ENCODE peak calls at places on chromosome 1, in seven cellular contexts. One of them, this sample, is unnamed.

GRCh38 chr1:22143586-22144033 is 713 bp upstream of the WNT4 start:
- DNase-seq in stimulated activated CD4-positive, alpha-beta T cell treated with anti-CD3 and anti-CD28 coated beads, Interleukin-4, amount 100 ng/mL, for 1 hour: no peak
- DNase-seq in IMR-90: no peak
- DNase-seq in nucleus accumbens: no peak
- DNase-seq in activated CD8-positive, alpha-beta T cell treated with anti-CD3 and anti-CD28 coated beads for 36 hours: no peak
- DNase-seq in fibroblast of villous mesenchyme: peak
- DNase-seq in HL-60: no peak
- DNase-seq in this sample: no peak

GRCh38 chr1:119294728-119295127 is 73.9 kb upstream of the HAO2 start:
- DNase-seq in IMR-90: no peak
- DNase-seq in activated CD8-positive, alpha-beta T cell treated with anti-CD3 and anti-CD28 coated beads for 36 hours: no peak
- DNase-seq in HL-60: no peak
- DNase-seq in fibroblast of villous mesenchyme: no peak
- DNase-seq in stimulated activated CD4-positive, alpha-beta T cell treated with anti-CD3 and anti-CD28 coated beads, Interleukin-4, amount 100 ng/mL, for 1 hour: no peak
- DNase-seq in nucleus accumbens: no peak
- DNase-seq in this sample: no peak

GRCh38 chr1:226697151-226697575 is 41.9 kb downstream of the ITPKB start:
- DNase-seq in IMR-90: peak
- DNase-seq in stimulated activated CD4-positive, alpha-beta T cell treated with anti-CD3 and anti-CD28 coated beads, Interleukin-4, amount 100 ng/mL, for 1 hour: no peak
- DNase-seq in activated CD8-positive, alpha-beta T cell treated with anti-CD3 and anti-CD28 coated beads for 36 hours: peak
- DNase-seq in HL-60: no peak
- DNase-seq in fibroblast of villous mesenchyme: peak
- DNase-seq in nucleus accumbens: no peak
- DNase-seq in this sample: peak

GRCh38 chr1:33347650-33347992 is 26.7 kb upstream of the A3GALT2 start:
- DNase-seq in IMR-90: peak
- DNase-seq in fibroblast of villous mesenchyme: peak
- DNase-seq in nucleus accumbens: no peak
- DNase-seq in stimulated activated CD4-positive, alpha-beta T cell treated with anti-CD3 and anti-CD28 coated beads, Interleukin-4, amount 100 ng/mL, for 1 hour: no peak
- DNase-seq in HL-60: no peak
- DNase-seq in activated CD8-positive, alpha-beta T cell treated with anti-CD3 and anti-CD28 coated beads for 36 hours: peak
- DNase-seq in this sample: no peak

GRCh38 chr1:159854101-159854692 is 8.3 kb downstream of the VSIG8 start:
- DNase-seq in fibroblast of villous mesenchyme: peak
- DNase-seq in IMR-90: no peak
- DNase-seq in nucleus accumbens: peak
- DNase-seq in stimulated activated CD4-positive, alpha-beta T cell treated with anti-CD3 and anti-CD28 coated beads, Interleukin-4, amount 100 ng/mL, for 1 hour: peak
- DNase-seq in activated CD8-positive, alpha-beta T cell treated with anti-CD3 and anti-CD28 coated beads for 36 hours: peak
- DNase-seq in HL-60: no peak
- DNase-seq in this sample: peak

GRCh38 chr1:94281361-94282142 is 44.2 kb upstream of the ARHGAP29 start:
- DNase-seq in stimulated activated CD4-positive, alpha-beta T cell treated with anti-CD3 and anti-CD28 coated beads, Interleukin-4, amount 100 ng/mL, for 1 hour: no peak
- DNase-seq in IMR-90: no peak
- DNase-seq in fibroblast of villous mesenchyme: no peak
- DNase-seq in nucleus accumbens: no peak
- DNase-seq in HL-60: no peak
- DNase-seq in activated CD8-positive, alpha-beta T cell treated with anti-CD3 and anti-CD28 coated beads for 36 hours: no peak
- DNase-seq in this sample: no peak

GRCh38 chr1:6200188-6200809 is 904 bp upstream of the RPL22 start:
- DNase-seq in IMR-90: no peak
- DNase-seq in nucleus accumbens: no peak
- DNase-seq in activated CD8-positive, alpha-beta T cell treated with anti-CD3 and anti-CD28 coated beads for 36 hours: no peak
- DNase-seq in stimulated activated CD4-positive, alpha-beta T cell treated with anti-CD3 and anti-CD28 coated beads, Interleukin-4, amount 100 ng/mL, for 1 hour: no peak
- DNase-seq in HL-60: no peak
- DNase-seq in fibroblast of villous mesenchyme: no peak
- DNase-seq in this sample: no peak

GRCh38 chr1:112557385-112557784 is 48.6 kb downstream of the WNT2B start:
- DNase-seq in nucleus accumbens: no peak
- DNase-seq in fibroblast of villous mesenchyme: peak
- DNase-seq in stimulated activated CD4-positive, alpha-beta T cell treated with anti-CD3 and anti-CD28 coated beads, Interleukin-4, amount 100 ng/mL, for 1 hour: no peak
- DNase-seq in IMR-90: peak
- DNase-seq in HL-60: no peak
- DNase-seq in activated CD8-positive, alpha-beta T cell treated with anti-CD3 and anti-CD28 coated beads for 36 hours: no peak
- DNase-seq in this sample: peak

GRCh38 chr1:25991937-25992688 is 5.8 kb downstream of the PAFAH2 start:
- DNase-seq in stimulated activated CD4-positive, alpha-beta T cell treated with anti-CD3 and anti-CD28 coated beads, Interleukin-4, amount 100 ng/mL, for 1 hour: no peak
- DNase-seq in nucleus accumbens: no peak
- DNase-seq in HL-60: no peak
- DNase-seq in activated CD8-positive, alpha-beta T cell treated with anti-CD3 and anti-CD28 coated beads for 36 hours: no peak
- DNase-seq in IMR-90: peak
- DNase-seq in fibroblast of villous mesenchyme: no peak
- DNase-seq in this sample: no peak

GRCh38 chr1:226066415-226067077 is 4.0 kb downstream of the H3-3A start:
- DNase-seq in nucleus accumbens: no peak
- DNase-seq in IMR-90: peak
- DNase-seq in activated CD8-positive, alpha-beta T cell treated with anti-CD3 and anti-CD28 coated beads for 36 hours: no peak
- DNase-seq in HL-60: no peak
- DNase-seq in fibroblast of villous mesenchyme: peak
- DNase-seq in stimulated activated CD4-positive, alpha-beta T cell treated with anti-CD3 and anti-CD28 coated beads, Interleukin-4, amount 100 ng/mL, for 1 hour: no peak
- DNase-seq in this sample: no peak

GRCh38 chr1:160159846-160160245 is 8.4 kb downstream of the ATP1A4 start:
- DNase-seq in IMR-90: no peak
- DNase-seq in stimulated activated CD4-positive, alpha-beta T cell treated with anti-CD3 and anti-CD28 coated beads, Interleukin-4, amount 100 ng/mL, for 1 hour: no peak
- DNase-seq in fibroblast of villous mesenchyme: no peak
- DNase-seq in nucleus accumbens: no peak
- DNase-seq in activated CD8-positive, alpha-beta T cell treated with anti-CD3 and anti-CD28 coated beads for 36 hours: no peak
- DNase-seq in HL-60: no peak
- DNase-seq in this sample: no peak

GRCh38 chr1:31012210-31012924 is 53.1 kb downstream of the PUM1 start:
- DNase-seq in activated CD8-positive, alpha-beta T cell treated with anti-CD3 and anti-CD28 coated beads for 36 hours: no peak
- DNase-seq in stimulated activated CD4-positive, alpha-beta T cell treated with anti-CD3 and anti-CD28 coated beads, Interleukin-4, amount 100 ng/mL, for 1 hour: no peak
- DNase-seq in IMR-90: no peak
- DNase-seq in HL-60: no peak
- DNase-seq in fibroblast of villous mesenchyme: no peak
- DNase-seq in nucleus accumbens: no peak
- DNase-seq in this sample: no peak

GRCh38 chr1:85617582-85618237 is 37.1 kb downstream of the CCN1 start:
- DNase-seq in stimulated activated CD4-positive, alpha-beta T cell treated with anti-CD3 and anti-CD28 coated beads, Interleukin-4, amount 100 ng/mL, for 1 hour: no peak
- DNase-seq in fibroblast of villous mesenchyme: peak
- DNase-seq in activated CD8-positive, alpha-beta T cell treated with anti-CD3 and anti-CD28 coated beads for 36 hours: no peak
- DNase-seq in nucleus accumbens: no peak
- DNase-seq in IMR-90: peak
- DNase-seq in HL-60: no peak
- DNase-seq in this sample: peak

GRCh38 chr1:200896571-200897187 is 2.0 kb downstream of the INAVA start:
- DNase-seq in IMR-90: no peak
- DNase-seq in activated CD8-positive, alpha-beta T cell treated with anti-CD3 and anti-CD28 coated beads for 36 hours: no peak
- DNase-seq in stimulated activated CD4-positive, alpha-beta T cell treated with anti-CD3 and anti-CD28 coated beads, Interleukin-4, amount 100 ng/mL, for 1 hour: no peak
- DNase-seq in nucleus accumbens: no peak
- DNase-seq in HL-60: peak
- DNase-seq in fibroblast of villous mesenchyme: peak
- DNase-seq in this sample: no peak

GRCh38 chr1:182604128-182604834 is at the start of gene RGS16:
- DNase-seq in activated CD8-positive, alpha-beta T cell treated with anti-CD3 and anti-CD28 coated beads for 36 hours: peak
- DNase-seq in nucleus accumbens: peak
- DNase-seq in stimulated activated CD4-positive, alpha-beta T cell treated with anti-CD3 and anti-CD28 coated beads, Interleukin-4, amount 100 ng/mL, for 1 hour: peak
- DNase-seq in HL-60: peak
- DNase-seq in IMR-90: peak
- DNase-seq in fibroblast of villous mesenchyme: peak
- DNase-seq in this sample: peak

GRCh38 chr1:199512037-199512710 is 515.3 kb upstream of the NR5A2 start:
- DNase-seq in activated CD8-positive, alpha-beta T cell treated with anti-CD3 and anti-CD28 coated beads for 36 hours: no peak
- DNase-seq in nucleus accumbens: no peak
- DNase-seq in stimulated activated CD4-positive, alpha-beta T cell treated with anti-CD3 and anti-CD28 coated beads, Interleukin-4, amount 100 ng/mL, for 1 hour: no peak
- DNase-seq in IMR-90: no peak
- DNase-seq in HL-60: no peak
- DNase-seq in fibroblast of villous mesenchyme: no peak
- DNase-seq in this sample: no peak

GRCh38 chr1:29281531-29281930 is 45.2 kb downstream of the PTPRU start:
- DNase-seq in fibroblast of villous mesenchyme: no peak
- DNase-seq in IMR-90: no peak
- DNase-seq in HL-60: no peak
- DNase-seq in stimulated activated CD4-positive, alpha-beta T cell treated with anti-CD3 and anti-CD28 coated beads, Interleukin-4, amount 100 ng/mL, for 1 hour: no peak
- DNase-seq in activated CD8-positive, alpha-beta T cell treated with anti-CD3 and anti-CD28 coated beads for 36 hours: no peak
- DNase-seq in nucleus accumbens: no peak
- DNase-seq in this sample: no peak

GRCh38 chr1:18256318-18257235 is 149.0 kb downstream of the IGSF21 start:
- DNase-seq in HL-60: no peak
- DNase-seq in fibroblast of villous mesenchyme: peak
- DNase-seq in activated CD8-positive, alpha-beta T cell treated with anti-CD3 and anti-CD28 coated beads for 36 hours: peak
- DNase-seq in stimulated activated CD4-positive, alpha-beta T cell treated with anti-CD3 and anti-CD28 coated beads, Interleukin-4, amount 100 ng/mL, for 1 hour: peak
- DNase-seq in IMR-90: no peak
- DNase-seq in nucleus accumbens: peak
- DNase-seq in this sample: no peak

GRCh38 chr1:8816831-8817412 is 518 bp downstream of the RERE start:
- DNase-seq in IMR-90: no peak
- DNase-seq in HL-60: no peak
- DNase-seq in nucleus accumbens: peak
- DNase-seq in stimulated activated CD4-positive, alpha-beta T cell treated with anti-CD3 and anti-CD28 coated beads, Interleukin-4, amount 100 ng/mL, for 1 hour: peak
- DNase-seq in fibroblast of villous mesenchyme: peak
- DNase-seq in activated CD8-positive, alpha-beta T cell treated with anti-CD3 and anti-CD28 coated beads for 36 hours: peak
- DNase-seq in this sample: peak

GRCh38 chr1:39538531-39539251 is 37.9 kb downstream of the PABPC4 start:
- DNase-seq in stimulated activated CD4-positive, alpha-beta T cell treated with anti-CD3 and anti-CD28 coated beads, Interleukin-4, amount 100 ng/mL, for 1 hour: no peak
- DNase-seq in HL-60: no peak
- DNase-seq in IMR-90: no peak
- DNase-seq in nucleus accumbens: no peak
- DNase-seq in activated CD8-positive, alpha-beta T cell treated with anti-CD3 and anti-CD28 coated beads for 36 hours: no peak
- DNase-seq in fibroblast of villous mesenchyme: no peak
- DNase-seq in this sample: no peak

GRCh38 chr1:2330511-2331199 is 60.7 kb downstream of the MORN1 start:
- DNase-seq in stimulated activated CD4-positive, alpha-beta T cell treated with anti-CD3 and anti-CD28 coated beads, Interleukin-4, amount 100 ng/mL, for 1 hour: no peak
- DNase-seq in fibroblast of villous mesenchyme: peak
- DNase-seq in activated CD8-positive, alpha-beta T cell treated with anti-CD3 and anti-CD28 coated beads for 36 hours: no peak
- DNase-seq in IMR-90: peak
- DNase-seq in HL-60: no peak
- DNase-seq in nucleus accumbens: no peak
- DNase-seq in this sample: no peak

GRCh38 chr1:235929216-235929615 is 62.5 kb upstream of the LYST start:
- DNase-seq in HL-60: no peak
- DNase-seq in fibroblast of villous mesenchyme: no peak
- DNase-seq in IMR-90: no peak
- DNase-seq in nucleus accumbens: no peak
- DNase-seq in activated CD8-positive, alpha-beta T cell treated with anti-CD3 and anti-CD28 coated beads for 36 hours: no peak
- DNase-seq in stimulated activated CD4-positive, alpha-beta T cell treated with anti-CD3 and anti-CD28 coated beads, Interleukin-4, amount 100 ng/mL, for 1 hour: no peak
- DNase-seq in this sample: no peak

GRCh38 chr1:161502641-161503393 is 2.4 kb upstream of the FCGR2A start:
- DNase-seq in nucleus accumbens: no peak
- DNase-seq in HL-60: no peak
- DNase-seq in IMR-90: peak
- DNase-seq in stimulated activated CD4-positive, alpha-beta T cell treated with anti-CD3 and anti-CD28 coated beads, Interleukin-4, amount 100 ng/mL, for 1 hour: no peak
- DNase-seq in activated CD8-positive, alpha-beta T cell treated with anti-CD3 and anti-CD28 coated beads for 36 hours: no peak
- DNase-seq in fibroblast of villous mesenchyme: no peak
- DNase-seq in this sample: peak

GRCh38 chr1:232995189-232995588 is 44.8 kb downstream of the NTPCR start:
- DNase-seq in fibroblast of villous mesenchyme: no peak
- DNase-seq in IMR-90: no peak
- DNase-seq in activated CD8-positive, alpha-beta T cell treated with anti-CD3 and anti-CD28 coated beads for 36 hours: no peak
- DNase-seq in HL-60: no peak
- DNase-seq in nucleus accumbens: no peak
- DNase-seq in stimulated activated CD4-positive, alpha-beta T cell treated with anti-CD3 and anti-CD28 coated beads, Interleukin-4, amount 100 ng/mL, for 1 hour: no peak
- DNase-seq in this sample: no peak

GRCh38 chr1:27666791-27667254 is 5.2 kb downstream of the IFI6 start:
- DNase-seq in stimulated activated CD4-positive, alpha-beta T cell treated with anti-CD3 and anti-CD28 coated beads, Interleukin-4, amount 100 ng/mL, for 1 hour: no peak
- DNase-seq in HL-60: no peak
- DNase-seq in activated CD8-positive, alpha-beta T cell treated with anti-CD3 and anti-CD28 coated beads for 36 hours: no peak
- DNase-seq in IMR-90: no peak
- DNase-seq in fibroblast of villous mesenchyme: no peak
- DNase-seq in nucleus accumbens: no peak
- DNase-seq in this sample: no peak

GRCh38 chr1:229409616-229410369 is 24.1 kb downstream of the ACTA1 start:
- DNase-seq in stimulated activated CD4-positive, alpha-beta T cell treated with anti-CD3 and anti-CD28 coated beads, Interleukin-4, amount 100 ng/mL, for 1 hour: no peak
- DNase-seq in activated CD8-positive, alpha-beta T cell treated with anti-CD3 and anti-CD28 coated beads for 36 hours: no peak
- DNase-seq in fibroblast of villous mesenchyme: no peak
- DNase-seq in HL-60: no peak
- DNase-seq in IMR-90: no peak
- DNase-seq in nucleus accumbens: no peak
- DNase-seq in this sample: no peak

GRCh38 chr1:25936940-25937339 is 30.7 kb upstream of the STMN1 start:
- DNase-seq in activated CD8-positive, alpha-beta T cell treated with anti-CD3 and anti-CD28 coated beads for 36 hours: no peak
- DNase-seq in stimulated activated CD4-positive, alpha-beta T cell treated with anti-CD3 and anti-CD28 coated beads, Interleukin-4, amount 100 ng/mL, for 1 hour: no peak
- DNase-seq in IMR-90: no peak
- DNase-seq in nucleus accumbens: no peak
- DNase-seq in fibroblast of villous mesenchyme: no peak
- DNase-seq in HL-60: no peak
- DNase-seq in this sample: no peak

GRCh38 chr1:163875214-163875926 is 553.6 kb downstream of the NUF2 start:
- DNase-seq in nucleus accumbens: no peak
- DNase-seq in IMR-90: peak
- DNase-seq in fibroblast of villous mesenchyme: peak
- DNase-seq in HL-60: no peak
- DNase-seq in activated CD8-positive, alpha-beta T cell treated with anti-CD3 and anti-CD28 coated beads for 36 hours: no peak
- DNase-seq in stimulated activated CD4-positive, alpha-beta T cell treated with anti-CD3 and anti-CD28 coated beads, Interleukin-4, amount 100 ng/mL, for 1 hour: no peak
- DNase-seq in this sample: peak

GRCh38 chr1:232508161-232508661 is 121.7 kb downstream of the SIPA1L2 start:
- DNase-seq in IMR-90: no peak
- DNase-seq in stimulated activated CD4-positive, alpha-beta T cell treated with anti-CD3 and anti-CD28 coated beads, Interleukin-4, amount 100 ng/mL, for 1 hour: no peak
- DNase-seq in HL-60: no peak
- DNase-seq in nucleus accumbens: peak
- DNase-seq in activated CD8-positive, alpha-beta T cell treated with anti-CD3 and anti-CD28 coated beads for 36 hours: no peak
- DNase-seq in fibroblast of villous mesenchyme: no peak
- DNase-seq in this sample: no peak

GRCh38 chr1:23718482-23718881 is 24.8 kb upstream of the ELOA start:
- DNase-seq in activated CD8-positive, alpha-beta T cell treated with anti-CD3 and anti-CD28 coated beads for 36 hours: no peak
- DNase-seq in fibroblast of villous mesenchyme: peak
- DNase-seq in HL-60: no peak
- DNase-seq in nucleus accumbens: no peak
- DNase-seq in IMR-90: peak
- DNase-seq in stimulated activated CD4-positive, alpha-beta T cell treated with anti-CD3 and anti-CD28 coated beads, Interleukin-4, amount 100 ng/mL, for 1 hour: no peak
- DNase-seq in this sample: peak

GRCh38 chr1:53681647-53682368 is 57.2 kb downstream of the GLIS1 start:
- DNase-seq in stimulated activated CD4-positive, alpha-beta T cell treated with anti-CD3 and anti-CD28 coated beads, Interleukin-4, amount 100 ng/mL, for 1 hour: peak
- DNase-seq in fibroblast of villous mesenchyme: no peak
- DNase-seq in nucleus accumbens: no peak
- DNase-seq in IMR-90: peak
- DNase-seq in activated CD8-positive, alpha-beta T cell treated with anti-CD3 and anti-CD28 coated beads for 36 hours: peak
- DNase-seq in HL-60: peak
- DNase-seq in this sample: peak

This sample was measured in mesenchymal stem cell.